ENCODE peak calls at places on chromosomes 7 and 10, in six cellular contexts. F is fibroblast of the aortic adventitia, A is hepatocyte, T is brain microvascular endothelial cell, I is GM19239, O is upper lobe of left lung. Q is an unnamed sample.

GRCh38 chr10:130983749-130984148 is 327.8 kb downstream of the TCERG1L start:
- DNase-seq in O (no peak), T (no peak), I (no peak), A (no peak), F (no peak), Q (no peak)

GRCh38 chr7:114554781-114555537 is 140.3 kb downstream of the FOXP2 start:
- DNase-seq in F (peak), O (no peak), I (no peak), A (no peak), T (peak), Q (no peak)

GRCh38 chr10:73940634-73941221 is 29.8 kb downstream of the PLAU start:
- DNase-seq in F (peak), O (peak), I (peak), A (peak), T (peak), Q (peak)

GRCh38 chr7:149588930-149589329 is 91.3 kb upstream of the ZNF746 start:
- DNase-seq in A (no peak), F (no peak), T (no peak), I (no peak), O (no peak), Q (no peak)

GRCh38 chr10:69335613-69336012 is 57.3 kb downstream of the HK1 start:
- DNase-seq in T (no peak), A (no peak), O (no peak), F (no peak), I (no peak), Q (no peak)

GRCh38 chr10:103416436-103417147 is 20.2 kb downstream of the PDCD11 start:
- DNase-seq in F (peak), I (no peak), O (no peak), T (peak), A (peak), Q (no peak)

GRCh38 chr10:51176976-51177690 is 102.8 kb downstream of the PRKG1 start:
- DNase-seq in T (peak), O (no peak), F (peak), A (no peak), I (no peak), Q (peak)

GRCh38 chr10:5959116-5959515 is 18.2 kb downstream of the IL15RA start:
- DNase-seq in T (no peak), O (no peak), A (no peak), F (no peak), I (no peak), Q (no peak)

GRCh38 chr7:41785840-41786239 is 83.0 kb upstream of the INHBA start:
- DNase-seq in A (no peak), F (no peak), T (no peak), O (no peak), I (no peak), Q (no peak)

Q was measured in HS-27A.